ENCODE peak calls at places on chromosomes 5 and 9, in five cellular contexts. One of them, this sample, is unnamed.

GRCh38 chr9:36963356-36963755 is 70.7 kb downstream of the PAX5 start:
- DNase-seq in smooth muscle cell of the brain vasculature: no peak
- DNase-seq in GDM1: no peak
- DNase-seq in K562: no peak
- DNase-seq in naive thymus-derived CD4-positive, alpha-beta T cell: no peak
- DNase-seq in this sample: no peak

GRCh38 chr5:16713386-16713928 is 96.7 kb upstream of the RETREG1 start:
- DNase-seq in smooth muscle cell of the brain vasculature: peak
- DNase-seq in GDM1: no peak
- DNase-seq in K562: no peak
- DNase-seq in naive thymus-derived CD4-positive, alpha-beta T cell: no peak
- DNase-seq in this sample: peak

GRCh38 chr5:55211184-55211874 is 15.8 kb downstream of the MCIDAS start:
- DNase-seq in smooth muscle cell of the brain vasculature: no peak
- DNase-seq in GDM1: no peak
- DNase-seq in K562: no peak
- DNase-seq in naive thymus-derived CD4-positive, alpha-beta T cell: no peak
- DNase-seq in this sample: no peak

GRCh38 chr5:33300209-33300742 is 140.5 kb upstream of the TARS1 start:
- DNase-seq in smooth muscle cell of the brain vasculature: no peak
- DNase-seq in GDM1: peak
- DNase-seq in K562: no peak
- DNase-seq in naive thymus-derived CD4-positive, alpha-beta T cell: no peak
- DNase-seq in this sample: no peak

GRCh38 chr9:125674981-125675973 is 31.7 kb downstream of the MAPKAP1 start:
- DNase-seq in smooth muscle cell of the brain vasculature: no peak
- DNase-seq in GDM1: no peak
- DNase-seq in K562: no peak
- DNase-seq in naive thymus-derived CD4-positive, alpha-beta T cell: no peak
- DNase-seq in this sample: peak

GRCh38 chr5:131265318-131265803 is 1.5 kb downstream of the CDC42SE2 start:
- DNase-seq in smooth muscle cell of the brain vasculature: no peak
- DNase-seq in GDM1: peak
- DNase-seq in K562: peak
- DNase-seq in naive thymus-derived CD4-positive, alpha-beta T cell: no peak
- DNase-seq in this sample: no peak

GRCh38 chr5:65102826-65103673 is 334.3 kb downstream of the CWC27 start:
- DNase-seq in smooth muscle cell of the brain vasculature: no peak
- DNase-seq in GDM1: peak
- DNase-seq in K562: no peak
- DNase-seq in naive thymus-derived CD4-positive, alpha-beta T cell: peak
- DNase-seq in this sample: peak

GRCh38 chr5:113546711-113547159 is 33.2 kb downstream of the YTHDC2 start:
- DNase-seq in smooth muscle cell of the brain vasculature: no peak
- DNase-seq in GDM1: no peak
- DNase-seq in K562: no peak
- DNase-seq in naive thymus-derived CD4-positive, alpha-beta T cell: no peak
- DNase-seq in this sample: peak

GRCh38 chr5:9473624-9474023 is 72.3 kb downstream of the SEMA5A start:
- DNase-seq in smooth muscle cell of the brain vasculature: no peak
- DNase-seq in GDM1: no peak
- DNase-seq in K562: no peak
- DNase-seq in naive thymus-derived CD4-positive, alpha-beta T cell: no peak
- DNase-seq in this sample: peak

GRCh38 chr9:36677611-36678010 is 104.9 kb downstream of the MELK start:
- DNase-seq in smooth muscle cell of the brain vasculature: no peak
- DNase-seq in GDM1: no peak
- DNase-seq in K562: no peak
- DNase-seq in naive thymus-derived CD4-positive, alpha-beta T cell: no peak
- DNase-seq in this sample: no peak

GRCh38 chr9:94874316-94874715 is 147.8 kb downstream of the AOPEP start:
- DNase-seq in smooth muscle cell of the brain vasculature: no peak
- DNase-seq in GDM1: no peak
- DNase-seq in K562: no peak
- DNase-seq in naive thymus-derived CD4-positive, alpha-beta T cell: no peak
- DNase-seq in this sample: peak

GRCh38 chr5:128036961-128037360 is 46.6 kb upstream of the SLC12A2 start:
- DNase-seq in smooth muscle cell of the brain vasculature: no peak
- DNase-seq in GDM1: no peak
- DNase-seq in K562: no peak
- DNase-seq in naive thymus-derived CD4-positive, alpha-beta T cell: no peak
- DNase-seq in this sample: peak

GRCh38 chr5:149638136-149638535 is 56.8 kb downstream of the ARHGEF37 start:
- DNase-seq in smooth muscle cell of the brain vasculature: no peak
- DNase-seq in GDM1: no peak
- DNase-seq in K562: no peak
- DNase-seq in naive thymus-derived CD4-positive, alpha-beta T cell: no peak
- DNase-seq in this sample: no peak

GRCh38 chr5:31196309-31196708 is 2.8 kb downstream of the CDH6 start:
- DNase-seq in smooth muscle cell of the brain vasculature: no peak
- DNase-seq in GDM1: no peak
- DNase-seq in K562: no peak
- DNase-seq in naive thymus-derived CD4-positive, alpha-beta T cell: no peak
- DNase-seq in this sample: no peak

GRCh38 chr9:110443146-110443877 is 105.6 kb upstream of the TXNDC8 start:
- DNase-seq in smooth muscle cell of the brain vasculature: peak
- DNase-seq in GDM1: no peak
- DNase-seq in K562: no peak
- DNase-seq in naive thymus-derived CD4-positive, alpha-beta T cell: no peak
- DNase-seq in this sample: peak

GRCh38 chr5:83590966-83591365 is 119.4 kb downstream of the VCAN start:
- DNase-seq in smooth muscle cell of the brain vasculature: no peak
- DNase-seq in GDM1: no peak
- DNase-seq in K562: no peak
- DNase-seq in naive thymus-derived CD4-positive, alpha-beta T cell: no peak
- DNase-seq in this sample: no peak

GRCh38 chr5:151661968-151662732 is 24.6 kb downstream of the SPARC start:
- DNase-seq in smooth muscle cell of the brain vasculature: no peak
- DNase-seq in GDM1: no peak
- DNase-seq in K562: no peak
- DNase-seq in naive thymus-derived CD4-positive, alpha-beta T cell: no peak
- DNase-seq in this sample: no peak

GRCh38 chr5:51386916-51387853 is 3.9 kb downstream of the ISL1 start:
- DNase-seq in smooth muscle cell of the brain vasculature: no peak
- DNase-seq in GDM1: no peak
- DNase-seq in K562: no peak
- DNase-seq in naive thymus-derived CD4-positive, alpha-beta T cell: no peak
- DNase-seq in this sample: no peak

GRCh38 chr9:93686127-93686879 is 109.9 kb downstream of the PHF2 start:
- DNase-seq in smooth muscle cell of the brain vasculature: no peak
- DNase-seq in GDM1: no peak
- DNase-seq in K562: no peak
- DNase-seq in naive thymus-derived CD4-positive, alpha-beta T cell: no peak
- DNase-seq in this sample: no peak

GRCh38 chr5:139960723-139961383 is 82.2 kb downstream of the NRG2 start:
- DNase-seq in smooth muscle cell of the brain vasculature: no peak
- DNase-seq in GDM1: no peak
- DNase-seq in K562: no peak
- DNase-seq in naive thymus-derived CD4-positive, alpha-beta T cell: no peak
- DNase-seq in this sample: no peak

GRCh38 chr5:10982616-10983015 is 221.6 kb upstream of the DAP start:
- DNase-seq in smooth muscle cell of the brain vasculature: no peak
- DNase-seq in GDM1: no peak
- DNase-seq in K562: no peak
- DNase-seq in naive thymus-derived CD4-positive, alpha-beta T cell: no peak
- DNase-seq in this sample: no peak

GRCh38 chr9:86945868-86946711 is 1.2 kb downstream of the GAS1 start:
- DNase-seq in smooth muscle cell of the brain vasculature: no peak
- DNase-seq in GDM1: no peak
- DNase-seq in K562: no peak
- DNase-seq in naive thymus-derived CD4-positive, alpha-beta T cell: peak
- DNase-seq in this sample: peak

GRCh38 chr5:134609232-134609851 is 23.3 kb downstream of the SAR1B start:
- DNase-seq in smooth muscle cell of the brain vasculature: no peak
- DNase-seq in GDM1: no peak
- DNase-seq in K562: no peak
- DNase-seq in naive thymus-derived CD4-positive, alpha-beta T cell: no peak
- DNase-seq in this sample: no peak

GRCh38 chr5:113081091-113081490 is 104.5 kb downstream of the DCP2 start:
- DNase-seq in smooth muscle cell of the brain vasculature: no peak
- DNase-seq in GDM1: no peak
- DNase-seq in K562: no peak
- DNase-seq in naive thymus-derived CD4-positive, alpha-beta T cell: no peak
- DNase-seq in this sample: no peak

GRCh38 chr9:116155700-116156045 is 2.1 kb downstream of the PAPPA start:
- DNase-seq in smooth muscle cell of the brain vasculature: no peak
- DNase-seq in GDM1: no peak
- DNase-seq in K562: no peak
- DNase-seq in naive thymus-derived CD4-positive, alpha-beta T cell: no peak
- DNase-seq in this sample: no peak

GRCh38 chr9:134676886-134677285 is 35.3 kb downstream of the COL5A1 start:
- DNase-seq in smooth muscle cell of the brain vasculature: no peak
- DNase-seq in GDM1: no peak
- DNase-seq in K562: no peak
- DNase-seq in naive thymus-derived CD4-positive, alpha-beta T cell: no peak
- DNase-seq in this sample: no peak

GRCh38 chr5:97162045-97162444 is 19.6 kb upstream of the LIX1 start:
- DNase-seq in smooth muscle cell of the brain vasculature: peak
- DNase-seq in GDM1: peak
- DNase-seq in K562: peak
- DNase-seq in naive thymus-derived CD4-positive, alpha-beta T cell: peak
- DNase-seq in this sample: peak

GRCh38 chr9:82234160-82234943 is 245.8 kb downstream of the SPATA31D1 start:
- DNase-seq in smooth muscle cell of the brain vasculature: no peak
- DNase-seq in GDM1: no peak
- DNase-seq in K562: no peak
- DNase-seq in naive thymus-derived CD4-positive, alpha-beta T cell: no peak
- DNase-seq in this sample: no peak

GRCh38 chr5:10588779-10589447 is 25.0 kb downstream of the ANKRD33B start:
- DNase-seq in smooth muscle cell of the brain vasculature: no peak
- DNase-seq in GDM1: peak
- DNase-seq in K562: peak
- DNase-seq in naive thymus-derived CD4-positive, alpha-beta T cell: no peak
- DNase-seq in this sample: no peak

GRCh38 chr9:77712533-77713130 is 64.5 kb upstream of the GNA14 start:
- DNase-seq in smooth muscle cell of the brain vasculature: no peak
- DNase-seq in GDM1: peak
- DNase-seq in K562: no peak
- DNase-seq in naive thymus-derived CD4-positive, alpha-beta T cell: no peak
- DNase-seq in this sample: peak

GRCh38 chr9:89372230-89372816 is 54.0 kb downstream of the SECISBP2 start:
- DNase-seq in smooth muscle cell of the brain vasculature: no peak
- DNase-seq in GDM1: no peak
- DNase-seq in K562: no peak
- DNase-seq in naive thymus-derived CD4-positive, alpha-beta T cell: peak
- DNase-seq in this sample: no peak

GRCh38 chr9:82252116-82252515 is 263.5 kb downstream of the SPATA31D1 start:
- DNase-seq in smooth muscle cell of the brain vasculature: no peak
- DNase-seq in GDM1: no peak
- DNase-seq in K562: no peak
- DNase-seq in naive thymus-derived CD4-positive, alpha-beta T cell: no peak
- DNase-seq in this sample: no peak

GRCh38 chr9:130311774-130312140 is 46.2 kb downstream of the HMCN2 start:
- DNase-seq in smooth muscle cell of the brain vasculature: no peak
- DNase-seq in GDM1: no peak
- DNase-seq in K562: no peak
- DNase-seq in naive thymus-derived CD4-positive, alpha-beta T cell: no peak
- DNase-seq in this sample: no peak

GRCh38 chr9:107705521-107705920 is 216.0 kb upstream of the KLF4 start:
- DNase-seq in smooth muscle cell of the brain vasculature: no peak
- DNase-seq in GDM1: no peak
- DNase-seq in K562: no peak
- DNase-seq in naive thymus-derived CD4-positive, alpha-beta T cell: no peak
- DNase-seq in this sample: no peak

GRCh38 chr9:88660611-88661010 is 125.6 kb downstream of the NXNL2 start:
- DNase-seq in smooth muscle cell of the brain vasculature: no peak
- DNase-seq in GDM1: no peak
- DNase-seq in K562: peak
- DNase-seq in naive thymus-derived CD4-positive, alpha-beta T cell: no peak
- DNase-seq in this sample: no peak

GRCh38 chr9:107000218-107000617 is 137.3 kb downstream of the ZNF462 start:
- DNase-seq in smooth muscle cell of the brain vasculature: no peak
- DNase-seq in GDM1: no peak
- DNase-seq in K562: no peak
- DNase-seq in naive thymus-derived CD4-positive, alpha-beta T cell: no peak
- DNase-seq in this sample: no peak

GRCh38 chr5:81450940-81451339 is 57.0 kb upstream of the ACOT12 start:
- DNase-seq in smooth muscle cell of the brain vasculature: no peak
- DNase-seq in GDM1: no peak
- DNase-seq in K562: no peak
- DNase-seq in naive thymus-derived CD4-positive, alpha-beta T cell: no peak
- DNase-seq in this sample: no peak

GRCh38 chr9:105244996-105245719 is 707 bp downstream of the SLC44A1 start:
- DNase-seq in smooth muscle cell of the brain vasculature: no peak
- DNase-seq in GDM1: peak
- DNase-seq in K562: peak
- DNase-seq in naive thymus-derived CD4-positive, alpha-beta T cell: peak
- DNase-seq in this sample: no peak

This sample was measured in AG08395.